ENCODE peak calls at places on chromosomes 4 and X, in five cellular contexts. One of them, this sample, is unnamed.

GRCh38 chr4:67911128-67911527 is 27.3 kb upstream of the TMPRSS11D start:
- DNase-seq in GM03348: no peak
- DNase-seq in upper lobe of right lung: no peak
- DNase-seq in brain pericyte: no peak
- DNase-seq in activated CD4-positive, CD25-positive, alpha-beta regulatory T cell treated with anti-CD3 and anti-CD28 coated beads, Interleukin-2, amount 50 U/mL, for 72 hours: no peak
- DNase-seq in this sample: no peak

GRCh38 chrX:113157496-113157895 is 316.9 kb upstream of the AMOT start:
- DNase-seq in brain pericyte: no peak
- DNase-seq in activated CD4-positive, CD25-positive, alpha-beta regulatory T cell treated with anti-CD3 and anti-CD28 coated beads, Interleukin-2, amount 50 U/mL, for 72 hours: no peak
- DNase-seq in upper lobe of right lung: no peak
- DNase-seq in GM03348: no peak
- DNase-seq in this sample: no peak

GRCh38 chr4:96593422-96593821 is 753.5 kb downstream of the PDHA2 start:
- DNase-seq in activated CD4-positive, CD25-positive, alpha-beta regulatory T cell treated with anti-CD3 and anti-CD28 coated beads, Interleukin-2, amount 50 U/mL, for 72 hours: no peak
- DNase-seq in brain pericyte: no peak
- DNase-seq in GM03348: no peak
- DNase-seq in upper lobe of right lung: no peak
- DNase-seq in this sample: no peak

GRCh38 chr4:26176621-26177121 is 144.1 kb upstream of the RBPJ start:
- DNase-seq in activated CD4-positive, CD25-positive, alpha-beta regulatory T cell treated with anti-CD3 and anti-CD28 coated beads, Interleukin-2, amount 50 U/mL, for 72 hours: no peak
- DNase-seq in upper lobe of right lung: no peak
- DNase-seq in GM03348: peak
- DNase-seq in brain pericyte: no peak
- DNase-seq in this sample: peak

GRCh38 chrX:22136711-22137110 is 104.6 kb downstream of the PHEX start:
- DNase-seq in GM03348: no peak
- DNase-seq in upper lobe of right lung: no peak
- DNase-seq in brain pericyte: peak
- DNase-seq in activated CD4-positive, CD25-positive, alpha-beta regulatory T cell treated with anti-CD3 and anti-CD28 coated beads, Interleukin-2, amount 50 U/mL, for 72 hours: no peak
- DNase-seq in this sample: no peak

GRCh38 chr4:118869808-118870342 is 18.8 kb upstream of the SYNPO2 start:
- DNase-seq in activated CD4-positive, CD25-positive, alpha-beta regulatory T cell treated with anti-CD3 and anti-CD28 coated beads, Interleukin-2, amount 50 U/mL, for 72 hours: no peak
- DNase-seq in GM03348: peak
- DNase-seq in brain pericyte: no peak
- DNase-seq in upper lobe of right lung: no peak
- DNase-seq in this sample: peak

GRCh38 chr4:152229782-152230289 is 306.1 kb downstream of the FBXW7 start:
- DNase-seq in activated CD4-positive, CD25-positive, alpha-beta regulatory T cell treated with anti-CD3 and anti-CD28 coated beads, Interleukin-2, amount 50 U/mL, for 72 hours: no peak
- DNase-seq in brain pericyte: no peak
- DNase-seq in GM03348: no peak
- DNase-seq in upper lobe of right lung: no peak
- DNase-seq in this sample: no peak

GRCh38 chrX:100874240-100874798 is at the start of gene NOX1:
- DNase-seq in upper lobe of right lung: no peak
- DNase-seq in GM03348: no peak
- DNase-seq in brain pericyte: no peak
- DNase-seq in activated CD4-positive, CD25-positive, alpha-beta regulatory T cell treated with anti-CD3 and anti-CD28 coated beads, Interleukin-2, amount 50 U/mL, for 72 hours: no peak
- DNase-seq in this sample: no peak

GRCh38 chr4:56570041-56570440 is 64.5 kb downstream of the ARL9 start:
- DNase-seq in activated CD4-positive, CD25-positive, alpha-beta regulatory T cell treated with anti-CD3 and anti-CD28 coated beads, Interleukin-2, amount 50 U/mL, for 72 hours: no peak
- DNase-seq in upper lobe of right lung: no peak
- DNase-seq in GM03348: no peak
- DNase-seq in brain pericyte: no peak
- DNase-seq in this sample: no peak

GRCh38 chr4:38189445-38189844 is 229.2 kb downstream of the PTTG2 start:
- DNase-seq in upper lobe of right lung: no peak
- DNase-seq in brain pericyte: peak
- DNase-seq in activated CD4-positive, CD25-positive, alpha-beta regulatory T cell treated with anti-CD3 and anti-CD28 coated beads, Interleukin-2, amount 50 U/mL, for 72 hours: no peak
- DNase-seq in GM03348: peak
- DNase-seq in this sample: peak

GRCh38 chr4:150310159-150310895 is 232.1 kb downstream of the DCLK2 start:
- DNase-seq in brain pericyte: no peak
- DNase-seq in upper lobe of right lung: no peak
- DNase-seq in GM03348: peak
- DNase-seq in activated CD4-positive, CD25-positive, alpha-beta regulatory T cell treated with anti-CD3 and anti-CD28 coated beads, Interleukin-2, amount 50 U/mL, for 72 hours: no peak
- DNase-seq in this sample: peak

GRCh38 chrX:71911023-71911730 is 532 bp downstream of the NHSL2 start:
- DNase-seq in upper lobe of right lung: no peak
- DNase-seq in brain pericyte: no peak
- DNase-seq in activated CD4-positive, CD25-positive, alpha-beta regulatory T cell treated with anti-CD3 and anti-CD28 coated beads, Interleukin-2, amount 50 U/mL, for 72 hours: peak
- DNase-seq in GM03348: peak
- DNase-seq in this sample: peak

GRCh38 chr4:151468715-151469696 is 60.0 kb downstream of the FHIP1A start:
- DNase-seq in brain pericyte: no peak
- DNase-seq in activated CD4-positive, CD25-positive, alpha-beta regulatory T cell treated with anti-CD3 and anti-CD28 coated beads, Interleukin-2, amount 50 U/mL, for 72 hours: no peak
- DNase-seq in upper lobe of right lung: no peak
- DNase-seq in GM03348: no peak
- DNase-seq in this sample: no peak

GRCh38 chrX:24276011-24276410 is 37.9 kb downstream of the SUPT20HL2 start:
- DNase-seq in activated CD4-positive, CD25-positive, alpha-beta regulatory T cell treated with anti-CD3 and anti-CD28 coated beads, Interleukin-2, amount 50 U/mL, for 72 hours: no peak
- DNase-seq in upper lobe of right lung: no peak
- DNase-seq in brain pericyte: no peak
- DNase-seq in GM03348: no peak
- DNase-seq in this sample: no peak

GRCh38 chrX:124127496-124127895 is 166.0 kb downstream of the STAG2 start:
- DNase-seq in activated CD4-positive, CD25-positive, alpha-beta regulatory T cell treated with anti-CD3 and anti-CD28 coated beads, Interleukin-2, amount 50 U/mL, for 72 hours: no peak
- DNase-seq in brain pericyte: no peak
- DNase-seq in GM03348: no peak
- DNase-seq in upper lobe of right lung: no peak
- DNase-seq in this sample: no peak

GRCh38 chr4:126661194-126661593 is 971.6 kb upstream of the INTU start:
- DNase-seq in GM03348: peak
- DNase-seq in activated CD4-positive, CD25-positive, alpha-beta regulatory T cell treated with anti-CD3 and anti-CD28 coated beads, Interleukin-2, amount 50 U/mL, for 72 hours: no peak
- DNase-seq in upper lobe of right lung: no peak
- DNase-seq in brain pericyte: no peak
- DNase-seq in this sample: no peak